ENCODE peak calls at places on chromosomes 7 and 10, in seven cellular contexts. M, Z, A, I, N, H and O are unnamed samples.

GRCh38 chr7:46191776-46192175 is 270.7 kb upstream of the IGFBP3 start:
- DNase-seq in I (no peak), Z (peak), H (no peak), A (no peak), N (no peak), M (no peak), O (no peak)

GRCh38 chr7:27712217-27712616 is 27.7 kb upstream of the TAX1BP1 start:
- DNase-seq in A (no peak), N (no peak), I (no peak), H (no peak), M (no peak), Z (no peak), O (no peak)

GRCh38 chr10:3652886-3653285 is 132.1 kb downstream of the KLF6 start:
- DNase-seq in N (no peak), Z (no peak), M (no peak), I (no peak), H (no peak), A (no peak), O (no peak)

GRCh38 chr10:103729851-103730250 is 125.5 kb downstream of the SH3PXD2A start:
- DNase-seq in I (no peak), H (no peak), N (no peak), A (no peak), M (no peak), Z (no peak), O (no peak)

GRCh38 chr7:21253740-21254687 is 173.9 kb upstream of the SP4 start:
- DNase-seq in Z (peak), I (peak), M (peak), N (peak), A (no peak), H (no peak), O (peak)

GRCh38 chr7:107232568-107233090 is 63.8 kb downstream of the HBP1 start:
- DNase-seq in I (no peak), M (no peak), A (no peak), H (no peak), Z (no peak), N (no peak), O (no peak)

GRCh38 chr10:33186150-33186549 is 148.3 kb downstream of the NRP1 start:
- DNase-seq in N (no peak), I (no peak), H (no peak), Z (no peak), M (no peak), A (no peak), O (no peak)

GRCh38 chr7:123633553-123633952 is 22.1 kb upstream of the LMOD2 start:
- DNase-seq in I (no peak), A (no peak), Z (peak), N (no peak), M (no peak), H (peak), O (no peak)

GRCh38 chr7:22427855-22428254 is 70.9 kb upstream of the RAPGEF5 start:
- DNase-seq in N (no peak), H (no peak), A (no peak), I (no peak), Z (no peak), M (no peak), O (no peak)

GRCh38 chr10:1420663-1421362 is 316.5 kb downstream of the ADARB2 start:
- DNase-seq in I (peak), H (no peak), N (peak), Z (peak), M (peak), A (no peak), O (peak)

GRCh38 chr7:78198756-78199155 is 400.2 kb downstream of the PHTF2 start:
- DNase-seq in N (no peak), Z (no peak), H (no peak), I (no peak), A (no peak), M (no peak), O (no peak)

GRCh38 chr7:36895112-36895511 is 170.8 kb upstream of the AOAH start:
- DNase-seq in N (no peak), Z (no peak), H (no peak), I (no peak), M (no peak), A (no peak), O (no peak)

GRCh38 chr7:115805458-115805857 is 225.1 kb downstream of the TFEC start:
- DNase-seq in H (no peak), N (no peak), Z (no peak), I (no peak), M (no peak), A (no peak), O (no peak)

GRCh38 chr7:87671-88070 is 104.7 kb upstream of the FAM20C start:
- DNase-seq in I (no peak), A (no peak), N (no peak), Z (no peak), H (no peak), M (no peak), O (no peak)

GRCh38 chr7:88927-89921 is 103.1 kb upstream of the FAM20C start:
- DNase-seq in N (peak), Z (peak), I (no peak), A (no peak), H (peak), M (peak), O (no peak)

GRCh38 chr7:87047-87446 is 105.3 kb upstream of the FAM20C start:
- DNase-seq in I (no peak), H (no peak), Z (no peak), N (peak), M (no peak), A (no peak), O (no peak)

GRCh38 chr7:86629-87028 is 105.7 kb upstream of the FAM20C start:
- DNase-seq in N (no peak), I (no peak), Z (no peak), M (no peak), A (no peak), H (no peak), O (no peak)

GRCh38 chr7:88095-88926 is 104.1 kb upstream of the FAM20C start:
- DNase-seq in I (no peak), A (no peak), H (no peak), Z (peak), N (no peak), M (peak), O (no peak)
- TF ChIP-seq CTCF in I (no peak), A (no peak), H (no peak), Z (peak), N (no peak), M (no peak), O (no peak)

DNA sequence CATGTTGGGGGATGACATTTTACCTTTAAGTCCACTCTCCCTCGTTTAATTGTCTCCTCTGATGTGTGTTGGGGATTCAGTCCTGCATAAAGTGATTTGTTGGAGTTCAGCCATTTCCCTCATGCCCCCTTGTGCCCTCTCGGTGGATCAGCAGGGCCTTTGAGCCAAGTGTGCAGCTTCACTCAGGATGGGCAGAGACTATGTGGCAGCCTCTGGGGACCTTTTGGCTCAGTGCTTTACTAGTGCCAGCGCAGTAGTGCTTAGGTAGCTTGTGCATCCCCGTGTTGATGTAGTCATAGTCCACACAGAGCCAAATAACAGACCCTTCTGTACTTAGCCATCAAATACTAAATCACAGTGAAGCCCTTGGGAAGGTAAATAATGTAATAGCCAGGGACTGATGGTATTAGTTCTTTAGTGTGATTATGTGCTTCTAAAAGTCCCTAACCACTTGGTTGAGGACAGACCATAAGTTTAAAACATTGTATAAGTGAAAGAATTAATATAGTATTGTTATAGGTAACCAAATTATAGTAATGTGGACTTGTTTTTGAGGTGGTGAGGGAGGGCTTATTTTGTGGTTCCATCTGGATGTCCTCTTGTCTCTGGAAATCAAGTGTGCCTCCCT is 11.4 kb downstream of the BUB3 start:
- DNase-seq in I (no peak), M (no peak), A (no peak), Z (no peak), N (no peak), H (no peak), O (no peak)
- TF ChIP-seq CTCF in I (no peak), M (no peak), A (no peak), Z (no peak), N (no peak), H (no peak), O (no peak)

GRCh38 chr10:71714055-71714454 is 5.5 kb downstream of the C10orf105 start:
- DNase-seq in Z (no peak), H (no peak), I (no peak), M (no peak), N (no peak), A (no peak), O (no peak)

GRCh38 chr10:71712170-71712569 is 7.4 kb downstream of the C10orf105 start:
- DNase-seq in H (no peak), N (no peak), M (no peak), I (no peak), A (no peak), Z (no peak), O (no peak)

GRCh38 chr10:71712572-71713134 is 6.9 kb downstream of the C10orf105 start:
- DNase-seq in I (no peak), M (no peak), H (no peak), A (no peak), Z (no peak), N (no peak), O (no peak)

GRCh38 chr10:71714592-71714991 is 5.0 kb downstream of the C10orf105 start:
- DNase-seq in M (no peak), N (no peak), I (no peak), Z (no peak), A (no peak), H (no peak), O (no peak)

DNA sequence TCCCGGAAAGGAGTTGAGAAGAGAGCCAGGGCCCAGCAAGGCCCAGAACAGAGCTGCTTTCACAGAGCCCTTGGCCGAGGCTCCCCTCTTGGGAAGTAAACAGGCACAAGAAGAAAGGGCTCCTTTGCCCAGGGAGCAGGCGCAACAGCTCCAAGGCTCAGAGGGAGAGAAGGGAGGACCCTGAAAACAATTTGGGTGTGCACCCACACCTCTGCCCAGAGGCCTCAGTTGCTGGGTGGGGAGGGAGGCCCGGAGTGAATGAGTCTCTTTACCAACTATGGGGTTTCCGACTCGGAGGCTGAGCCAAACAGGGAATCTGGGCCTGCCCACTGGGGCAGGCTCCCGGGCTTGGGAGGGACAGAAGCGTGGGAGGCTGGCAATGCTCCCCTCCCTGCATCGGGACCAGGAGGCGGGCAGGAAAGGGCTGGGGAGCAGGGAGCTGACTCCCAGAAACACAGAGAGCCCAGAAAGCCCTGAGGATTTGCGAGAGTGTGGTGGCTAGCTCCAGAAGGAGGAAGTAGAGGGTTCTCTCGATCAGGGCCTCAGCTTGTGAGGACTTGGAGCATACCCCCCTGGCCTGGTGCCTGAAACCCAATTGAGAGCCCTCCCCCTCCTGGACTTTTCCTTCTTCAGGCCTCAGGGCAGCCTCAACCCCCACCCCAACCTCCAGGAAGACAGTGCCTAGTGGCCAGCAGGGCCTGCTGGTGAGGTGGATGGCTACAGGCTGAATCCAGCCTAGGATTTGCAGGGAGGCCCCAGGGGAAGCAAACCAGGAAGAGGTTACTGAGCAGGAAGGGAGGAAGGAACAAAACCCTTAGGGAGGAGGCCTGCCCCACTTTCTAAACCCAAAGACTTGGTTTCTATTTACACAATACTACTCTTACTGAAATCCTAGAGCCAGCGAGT is 6.2 kb downstream of the C10orf105 start:
- DNase-seq in M (peak), I (no peak), A (peak), H (peak), Z (peak), N (peak), O (no peak)
- TF ChIP-seq CTCF in M (no peak), I (no peak), A (no peak), H (peak), Z (no peak), N (no peak), O (no peak)

DNA sequence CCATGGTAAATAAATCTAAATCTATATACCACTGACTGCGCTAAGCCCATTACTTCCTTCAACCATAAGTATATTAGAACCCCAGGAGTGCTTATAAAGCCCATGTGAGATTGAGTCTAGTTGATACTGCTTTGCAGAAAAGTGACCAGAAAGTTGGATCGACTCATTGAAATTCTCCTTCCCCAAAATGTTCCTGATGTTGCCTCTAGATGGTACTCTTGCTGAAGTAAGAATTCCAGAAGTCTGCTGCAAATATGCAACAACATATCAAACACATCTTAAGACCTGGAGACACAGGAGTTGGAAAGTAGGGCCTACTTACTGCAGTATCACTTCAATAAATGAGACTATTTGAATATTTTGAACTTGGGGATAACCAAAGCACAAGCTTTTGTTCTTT is 550.8 kb downstream of the IPMK start:
- DNase-seq in I (no peak), N (no peak), Z (no peak), A (no peak), M (peak), H (no peak), O (no peak)
- TF ChIP-seq CTCF in I (no peak), N (no peak), Z (peak), A (no peak), M (peak), H (peak), O (no peak)

GRCh38 chr10:113895018-113895417 is 40.6 kb downstream of the NHLRC2 start:
- DNase-seq in H (peak), Z (no peak), I (no peak), M (no peak), A (no peak), N (no peak), O (no peak)

GRCh38 chr10:113894581-113894980 is 40.1 kb downstream of the NHLRC2 start:
- DNase-seq in A (no peak), M (no peak), N (no peak), Z (no peak), H (no peak), I (no peak), O (no peak)

GRCh38 chr10:113893570-113893969 is 39.1 kb downstream of the NHLRC2 start:
- DNase-seq in A (no peak), N (no peak), Z (no peak), I (no peak), H (no peak), M (no peak), O (no peak)

GRCh38 chr10:113890769-113891168 is 36.3 kb downstream of the NHLRC2 start:
- DNase-seq in N (no peak), M (no peak), A (no peak), Z (no peak), I (no peak), H (no peak), O (no peak)

DNA sequence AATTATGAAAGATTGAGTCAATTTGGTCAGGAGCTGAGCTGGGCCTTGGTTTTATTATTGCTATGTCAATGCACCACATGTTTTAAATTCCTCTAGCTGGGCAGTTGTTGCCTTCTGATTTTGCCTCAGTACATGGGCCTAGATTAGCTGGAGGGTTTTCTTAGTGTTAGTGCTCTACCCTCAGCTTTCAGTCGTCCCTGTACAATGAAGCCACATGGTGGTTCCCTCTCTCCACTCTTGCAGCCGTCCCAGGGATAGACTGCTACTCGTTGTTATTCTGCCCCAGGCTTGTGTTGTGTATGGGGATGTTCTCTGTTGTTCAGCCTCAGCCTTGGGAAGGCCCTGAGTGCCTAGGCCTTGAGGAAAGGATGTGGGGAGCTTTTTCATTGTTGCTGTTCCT is 37.0 kb downstream of the NHLRC2 start:
- DNase-seq in A (no peak), N (no peak), M (no peak), Z (no peak), I (no peak), H (no peak), O (no peak)
- TF ChIP-seq CTCF in A (no peak), N (no peak), M (no peak), Z (no peak), I (no peak), H (no peak), O (no peak)

DNA sequence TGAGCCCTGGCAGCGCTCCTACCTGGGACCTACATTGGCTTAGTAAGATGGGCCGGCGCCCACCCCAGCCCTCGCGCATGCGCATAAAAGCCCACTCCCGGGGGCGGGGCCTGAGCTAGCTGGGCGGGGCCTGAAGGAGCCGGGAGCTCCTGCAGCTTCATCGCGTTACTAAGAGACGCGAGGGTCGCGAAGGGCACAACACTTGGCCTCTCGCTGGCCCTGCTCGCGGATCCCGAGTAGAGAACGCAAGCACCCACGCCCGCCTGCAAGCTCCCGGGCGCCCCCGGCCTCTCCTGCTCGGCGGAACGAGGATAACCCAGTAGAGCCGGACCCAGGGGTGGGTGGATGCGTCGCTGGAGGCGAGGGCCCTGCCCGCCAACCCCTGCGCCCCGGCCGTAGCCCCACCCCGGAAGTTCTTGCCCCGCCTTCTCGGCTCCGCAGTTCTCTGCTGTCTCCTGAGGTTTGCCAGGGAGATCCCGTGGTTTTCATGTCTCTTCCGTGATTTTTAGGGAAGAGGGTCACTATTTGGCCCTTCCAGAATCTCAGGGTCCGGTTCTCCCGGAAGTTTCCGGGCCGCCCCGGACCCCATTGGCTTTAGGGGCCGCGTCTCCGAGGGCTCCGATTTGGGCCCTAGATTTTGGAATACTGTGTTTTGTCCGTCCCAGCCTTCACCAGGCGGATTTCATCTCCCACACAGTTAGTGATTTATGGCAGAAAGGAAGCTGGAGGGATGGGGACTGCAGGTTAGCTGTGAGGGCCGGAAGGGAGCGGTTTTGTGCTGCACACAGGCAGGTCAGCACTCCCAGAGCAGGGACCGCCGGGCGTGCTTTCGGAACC is at the start of gene MEIG1:
- DNase-seq in H (peak), Z (peak), M (peak), I (peak), N (peak), A (peak), O (peak)
- TF ChIP-seq CTCF in H (no peak), Z (no peak), M (no peak), I (no peak), N (no peak), A (no peak), O (no peak)

DNA sequence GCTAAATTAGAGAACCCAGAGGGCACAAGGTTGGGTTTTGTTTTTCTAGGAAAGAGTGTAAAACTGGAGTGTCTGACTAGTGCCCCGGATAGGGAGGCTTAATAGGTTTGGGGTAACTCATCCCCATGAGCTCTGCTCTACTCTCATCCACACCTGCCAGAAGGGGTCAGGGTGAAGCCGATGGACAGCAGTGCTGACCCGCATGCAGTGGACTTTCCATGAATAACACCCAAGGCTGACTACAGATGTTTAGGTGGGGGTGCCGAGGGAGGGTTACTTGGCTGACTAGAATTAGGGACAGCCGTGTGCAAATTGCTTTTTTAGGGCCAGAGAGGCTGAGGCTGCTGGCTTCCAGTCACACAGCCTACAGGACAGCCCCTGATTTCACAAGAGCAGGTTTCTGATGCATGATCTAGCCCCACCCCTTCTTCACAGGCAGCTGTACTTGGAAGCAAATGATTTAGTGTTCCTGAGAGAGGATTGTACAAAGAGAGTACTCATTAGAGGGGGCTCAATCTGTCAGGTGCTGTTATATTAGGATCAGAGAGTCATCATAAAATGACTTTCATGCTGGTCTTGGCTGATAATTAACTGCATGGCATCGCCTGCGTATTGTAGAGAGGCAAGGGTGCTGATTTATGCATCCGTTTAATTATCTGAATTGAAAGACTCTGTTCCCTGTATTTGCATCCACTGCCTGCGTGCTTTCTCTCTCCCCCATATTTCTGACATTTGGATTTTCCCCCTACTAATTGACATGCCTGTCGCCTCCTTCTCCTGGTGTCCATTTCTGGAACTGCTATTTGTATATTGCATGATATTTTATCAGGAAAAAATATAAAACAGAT is 9.5 kb downstream of the INHBA start:
- DNase-seq in N (no peak), M (no peak), H (no peak), A (no peak), Z (no peak), I (no peak), O (no peak)
- TF ChIP-seq CTCF in N (no peak), M (peak), H (peak), A (no peak), Z (peak), I (no peak), O (no peak)